ENCODE peak calls at places on chromosomes 5 and 9, in six cellular contexts. One of them, this sample, is unnamed.
A peak's percentile ranks its signal among the peaks of the same experiment; 100 is the strongest.

GRCh38 chr5:106454651-106455415 is 1215.9 kb downstream of the EFNA5 start:
- DNase-seq in stomach: no peak
- DNase-seq in heart left ventricle: no peak
- DNase-seq in A549: peak; percentile 55
- DNase-seq in ovary: no peak
- DNase-seq in breast epithelium: no peak
- DNase-seq in this sample: no peak

GRCh38 chr5:35246411-35246810 is 16.1 kb upstream of the PRLR start:
- DNase-seq in stomach: no peak
- DNase-seq in heart left ventricle: no peak
- DNase-seq in A549: no peak
- DNase-seq in ovary: no peak
- DNase-seq in breast epithelium: peak; percentile 53
- DNase-seq in this sample: peak; percentile 25

GRCh38 chr9:78592866-78593265 is 295.9 kb downstream of the PSAT1 start:
- DNase-seq in stomach: no peak
- DNase-seq in heart left ventricle: no peak
- DNase-seq in A549: no peak
- DNase-seq in ovary: no peak
- DNase-seq in breast epithelium: no peak
- DNase-seq in this sample: no peak

GRCh38 chr5:139297439-139298133 is 4.0 kb downstream of the MATR3 start:
- DNase-seq in stomach: no peak
- DNase-seq in heart left ventricle: no peak
- DNase-seq in A549: no peak
- DNase-seq in ovary: no peak
- DNase-seq in breast epithelium: no peak
- DNase-seq in this sample: no peak

GRCh38 chr5:41600738-41601137 is 90.3 kb upstream of the PLCXD3 start:
- DNase-seq in stomach: no peak
- DNase-seq in heart left ventricle: no peak
- DNase-seq in A549: no peak
- DNase-seq in ovary: no peak
- DNase-seq in breast epithelium: no peak
- DNase-seq in this sample: no peak

GRCh38 chr5:61397238-61397637 is 65.2 kb downstream of the ZSWIM6 start:
- DNase-seq in stomach: no peak
- DNase-seq in heart left ventricle: no peak
- DNase-seq in A549: no peak
- DNase-seq in ovary: no peak
- DNase-seq in breast epithelium: no peak
- DNase-seq in this sample: no peak

GRCh38 chr9:116809656-116810055 is 122.6 kb downstream of the TRIM32 start:
- DNase-seq in stomach: no peak
- DNase-seq in heart left ventricle: no peak
- DNase-seq in A549: no peak
- DNase-seq in ovary: no peak
- DNase-seq in breast epithelium: no peak
- DNase-seq in this sample: no peak

GRCh38 chr5:151092750-151093149 is 11.9 kb upstream of the TNIP1 start:
- DNase-seq in stomach: no peak
- DNase-seq in heart left ventricle: no peak
- DNase-seq in A549: no peak
- DNase-seq in ovary: no peak
- DNase-seq in breast epithelium: no peak
- DNase-seq in this sample: no peak

GRCh38 chr9:37529111-37529510 is 43.4 kb downstream of the POLR1E start:
- DNase-seq in stomach: peak; percentile 45
- DNase-seq in heart left ventricle: no peak
- DNase-seq in A549: no peak
- DNase-seq in ovary: no peak
- DNase-seq in breast epithelium: peak; percentile 75
- DNase-seq in this sample: peak; percentile 71

GRCh38 chr9:103444157-103444556 is 449.0 kb downstream of the CYLC2 start:
- DNase-seq in stomach: no peak
- DNase-seq in heart left ventricle: no peak
- DNase-seq in A549: no peak
- DNase-seq in ovary: no peak
- DNase-seq in breast epithelium: no peak
- DNase-seq in this sample: no peak

GRCh38 chr9:71795097-71795807 is 26.9 kb upstream of the CEMIP2 start:
- DNase-seq in stomach: no peak
- DNase-seq in heart left ventricle: no peak
- DNase-seq in A549: no peak
- DNase-seq in ovary: no peak
- DNase-seq in breast epithelium: no peak
- DNase-seq in this sample: no peak

GRCh38 chr9:38467404-38467803 is 43.1 kb upstream of the IGFBPL1 start:
- DNase-seq in stomach: no peak
- DNase-seq in heart left ventricle: no peak
- DNase-seq in A549: no peak
- DNase-seq in ovary: no peak
- DNase-seq in breast epithelium: no peak
- DNase-seq in this sample: no peak

GRCh38 chr5:139393497-139394122 is 1.3 kb downstream of the PROB1 start:
- DNase-seq in stomach: no peak
- DNase-seq in heart left ventricle: no peak
- DNase-seq in A549: no peak
- DNase-seq in ovary: no peak
- DNase-seq in breast epithelium: no peak
- DNase-seq in this sample: no peak

GRCh38 chr5:58042933-58043606 is 416.8 kb downstream of the PLK2 start:
- DNase-seq in stomach: no peak
- DNase-seq in heart left ventricle: no peak
- DNase-seq in A549: peak; percentile 10
- DNase-seq in ovary: no peak
- DNase-seq in breast epithelium: no peak
- DNase-seq in this sample: peak; percentile 11

GRCh38 chr5:17105744-17106450 is 111.5 kb upstream of the BASP1 start:
- DNase-seq in stomach: no peak
- DNase-seq in heart left ventricle: no peak
- DNase-seq in A549: no peak
- DNase-seq in ovary: no peak
- DNase-seq in breast epithelium: no peak
- DNase-seq in this sample: no peak

GRCh38 chr5:81151546-81151945 is 81.6 kb upstream of the CKMT2 start:
- DNase-seq in stomach: no peak
- DNase-seq in heart left ventricle: no peak
- DNase-seq in A549: no peak
- DNase-seq in ovary: no peak
- DNase-seq in breast epithelium: no peak
- DNase-seq in this sample: no peak

GRCh38 chr9:114002986-114003740 is 74.9 kb downstream of the AMBP start:
- DNase-seq in stomach: peak; percentile 14
- DNase-seq in heart left ventricle: no peak
- DNase-seq in A549: no peak
- DNase-seq in ovary: peak; percentile 4
- DNase-seq in breast epithelium: no peak
- DNase-seq in this sample: no peak

GRCh38 chr5:69231851-69232250 is 2.8 kb upstream of the CDK7 start:
- DNase-seq in stomach: no peak
- DNase-seq in heart left ventricle: no peak
- DNase-seq in A549: no peak
- DNase-seq in ovary: no peak
- DNase-seq in breast epithelium: no peak
- DNase-seq in this sample: no peak

GRCh38 chr5:80369521-80369920 is 38.3 kb upstream of the ZFYVE16 start:
- DNase-seq in stomach: no peak
- DNase-seq in heart left ventricle: no peak
- DNase-seq in A549: no peak
- DNase-seq in ovary: no peak
- DNase-seq in breast epithelium: no peak
- DNase-seq in this sample: no peak

GRCh38 chr5:71013575-71013974 is 11.6 kb downstream of the NAIP start:
- DNase-seq in stomach: no peak
- DNase-seq in heart left ventricle: no peak
- DNase-seq in A549: peak; percentile 23
- DNase-seq in ovary: no peak
- DNase-seq in breast epithelium: no peak
- DNase-seq in this sample: no peak

GRCh38 chr9:130237763-130238524 is 27.6 kb upstream of the HMCN2 start:
- DNase-seq in stomach: no peak
- DNase-seq in heart left ventricle: no peak
- DNase-seq in A549: no peak
- DNase-seq in ovary: no peak
- DNase-seq in breast epithelium: no peak
- DNase-seq in this sample: no peak
- TF ChIP-seq CTCF in stomach: no peak
- TF ChIP-seq CTCF in heart left ventricle: no peak
- TF ChIP-seq CTCF in A549: no peak
- TF ChIP-seq CTCF in ovary: no peak
- TF ChIP-seq CTCF in breast epithelium: no peak
- TF ChIP-seq CTCF in this sample: no peak

GRCh38 chr5:79112703-79113058 is 1.1 kb downstream of the BHMT start:
- DNase-seq in stomach: no peak
- DNase-seq in heart left ventricle: no peak
- DNase-seq in A549: no peak
- DNase-seq in ovary: no peak
- DNase-seq in breast epithelium: no peak
- DNase-seq in this sample: no peak

GRCh38 chr5:79111960-79112702 is 522 bp downstream of the BHMT start:
- DNase-seq in stomach: peak; percentile 32
- DNase-seq in heart left ventricle: no peak
- DNase-seq in A549: no peak
- DNase-seq in ovary: no peak
- DNase-seq in breast epithelium: no peak
- DNase-seq in this sample: no peak

GRCh38 chr5:79109527-79110492 is 1.8 kb upstream of the BHMT start:
- DNase-seq in stomach: no peak
- DNase-seq in heart left ventricle: no peak
- DNase-seq in A549: peak; percentile 36
- DNase-seq in ovary: no peak
- DNase-seq in breast epithelium: no peak
- DNase-seq in this sample: no peak

GRCh38 chr5:79108792-79109191 is 2.8 kb upstream of the BHMT start:
- DNase-seq in stomach: no peak
- DNase-seq in heart left ventricle: no peak
- DNase-seq in A549: no peak
- DNase-seq in ovary: no peak
- DNase-seq in breast epithelium: no peak
- DNase-seq in this sample: no peak

GRCh38 chr5:79111387-79111959 is at the start of gene BHMT:
- DNase-seq in stomach: peak; percentile 69
- DNase-seq in heart left ventricle: no peak
- DNase-seq in A549: no peak
- DNase-seq in ovary: no peak
- DNase-seq in breast epithelium: no peak
- DNase-seq in this sample: no peak
- TF ChIP-seq POLR2A in stomach: no peak
- TF ChIP-seq POLR2A in heart left ventricle: no peak
- TF ChIP-seq POLR2A in A549: no peak
- TF ChIP-seq POLR2A in ovary: no peak
- TF ChIP-seq POLR2A in breast epithelium: no peak
- TF ChIP-seq POLR2A in this sample: no peak

GRCh38 chr9:98539954-98540353 is 168.8 kb downstream of the GABBR2 start:
- DNase-seq in stomach: no peak
- DNase-seq in heart left ventricle: no peak
- DNase-seq in A549: no peak
- DNase-seq in ovary: no peak
- DNase-seq in breast epithelium: no peak
- DNase-seq in this sample: no peak

GRCh38 chr9:98538626-98539031 is 170.1 kb downstream of the GABBR2 start:
- DNase-seq in stomach: no peak
- DNase-seq in heart left ventricle: no peak
- DNase-seq in A549: no peak
- DNase-seq in ovary: no peak
- DNase-seq in breast epithelium: peak; percentile 23
- DNase-seq in this sample: no peak

GRCh38 chr9:98538203-98538602 is 170.5 kb downstream of the GABBR2 start:
- DNase-seq in stomach: no peak
- DNase-seq in heart left ventricle: no peak
- DNase-seq in A549: no peak
- DNase-seq in ovary: no peak
- DNase-seq in breast epithelium: no peak
- DNase-seq in this sample: no peak

GRCh38 chr9:98533866-98534265 is 174.9 kb downstream of the GABBR2 start:
- DNase-seq in stomach: no peak
- DNase-seq in heart left ventricle: no peak
- DNase-seq in A549: no peak
- DNase-seq in ovary: no peak
- DNase-seq in breast epithelium: no peak
- DNase-seq in this sample: no peak

DNA sequence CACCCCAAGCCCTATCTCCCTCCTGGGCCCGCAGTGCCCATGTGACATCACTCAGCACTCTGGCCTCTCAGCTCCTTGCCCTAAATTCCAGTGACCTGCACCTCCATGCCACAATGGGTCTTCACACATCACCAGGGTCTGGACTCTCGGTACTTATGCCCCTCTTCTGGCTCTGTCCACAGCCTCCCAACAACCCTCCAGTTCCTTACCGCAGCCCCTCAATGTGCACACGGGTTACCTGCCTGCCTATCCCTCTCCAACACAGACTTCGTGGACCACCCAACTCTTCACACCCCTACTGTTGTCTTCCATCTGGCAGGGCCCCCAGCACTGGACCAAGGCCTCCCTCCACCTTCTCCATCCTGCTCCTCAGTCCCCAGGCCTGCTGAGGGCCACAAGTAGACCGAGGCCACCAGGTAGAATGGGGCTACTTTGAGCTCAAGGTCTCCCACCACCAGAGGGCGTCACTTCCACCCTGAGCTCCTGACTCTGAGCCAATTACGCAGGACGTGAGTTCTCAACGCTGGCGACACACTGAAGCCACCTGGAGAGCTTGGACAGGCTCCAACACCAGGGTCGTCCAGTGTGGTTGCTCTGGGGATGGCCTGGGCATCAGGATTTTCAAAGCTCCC is 172.1 kb downstream of the GABBR2 start:
- DNase-seq in stomach: no peak
- DNase-seq in heart left ventricle: no peak
- DNase-seq in A549: peak; percentile 29
- DNase-seq in ovary: no peak
- DNase-seq in breast epithelium: no peak
- DNase-seq in this sample: peak; percentile 31
- TF ChIP-seq CTCF in stomach: no peak
- TF ChIP-seq CTCF in heart left ventricle: no peak
- TF ChIP-seq CTCF in A549: no peak
- TF ChIP-seq CTCF in ovary: no peak
- TF ChIP-seq CTCF in breast epithelium: no peak
- TF ChIP-seq CTCF in this sample: no peak

DNA sequence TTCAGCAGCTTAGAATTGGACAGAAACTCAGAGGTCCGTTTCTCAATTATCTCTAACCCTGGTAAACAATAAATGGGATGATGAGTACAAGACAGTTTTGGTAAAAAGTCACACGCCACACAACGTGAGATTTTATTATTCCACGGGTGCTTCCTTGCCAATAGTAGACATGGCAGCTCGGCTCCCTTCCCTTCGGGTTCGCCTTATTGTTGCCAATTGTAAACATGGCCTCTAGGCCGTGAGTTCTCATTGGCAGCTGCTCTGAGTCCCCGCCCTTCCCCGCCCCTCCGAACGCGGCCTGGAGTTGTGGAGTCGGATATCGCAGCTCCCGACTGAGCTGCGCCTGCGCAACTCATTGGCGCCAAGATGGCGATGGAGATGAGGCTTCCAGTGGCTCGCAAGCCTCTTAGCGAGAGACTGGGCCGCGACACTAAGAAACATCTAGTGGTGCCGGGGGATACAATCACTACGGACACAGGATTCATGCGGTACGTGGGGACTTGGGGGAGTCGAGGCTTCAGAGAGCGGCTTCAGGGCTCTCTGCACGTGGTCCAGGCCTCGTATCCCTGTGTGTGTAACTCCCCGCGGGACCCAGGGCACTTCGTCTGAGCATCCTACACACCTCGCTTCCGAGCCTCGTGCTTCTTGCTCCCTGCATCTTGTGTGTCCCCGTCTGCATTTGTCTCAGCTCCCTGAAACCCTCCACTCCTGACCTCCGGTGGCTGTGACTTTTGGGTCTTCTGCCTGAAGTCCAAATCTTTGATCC is at the start of gene EXOSC2:
- DNase-seq in stomach: peak; percentile 98
- DNase-seq in heart left ventricle: peak; percentile 98
- DNase-seq in A549: peak; percentile 99
- DNase-seq in ovary: peak; percentile 98
- DNase-seq in breast epithelium: peak; percentile 98
- DNase-seq in this sample: peak; percentile 99
- TF ChIP-seq POLR2A in stomach: no peak
- TF ChIP-seq POLR2A in heart left ventricle: peak; percentile 68
- TF ChIP-seq POLR2A in A549: peak; percentile 95
- TF ChIP-seq POLR2A in ovary: peak; percentile 79
- TF ChIP-seq POLR2A in breast epithelium: peak; percentile 66
- TF ChIP-seq POLR2A in this sample: peak; percentile 74

This sample was measured in transverse colon.